ENCODE peak calls at places on chromosomes 13 and 19, in ten cellular contexts. One of them, this sample, is unnamed.

GRCh38 chr19:30637926-30638325 is 265.7 kb downstream of the ZNF536 start:
- DNase-seq in IMR-90: no peak
- DNase-seq in A549: no peak
- DNase-seq in thyroid gland: no peak
- DNase-seq in tibial nerve: no peak
- DNase-seq in body of pancreas: no peak
- DNase-seq in sigmoid colon: no peak
- DNase-seq in prostate gland: no peak
- DNase-seq in esophagus squamous epithelium: no peak
- DNase-seq in Peyer's patch: no peak
- DNase-seq in this sample: no peak

GRCh38 chr13:98515804-98516465 is 61.0 kb downstream of the STK24 start:
- DNase-seq in IMR-90: no peak
- DNase-seq in A549: no peak
- DNase-seq in thyroid gland: no peak
- DNase-seq in tibial nerve: no peak
- DNase-seq in body of pancreas: no peak
- DNase-seq in sigmoid colon: no peak
- DNase-seq in prostate gland: no peak
- DNase-seq in esophagus squamous epithelium: no peak
- DNase-seq in Peyer's patch: peak; percentile 9
- DNase-seq in this sample: no peak

GRCh38 chr19:17495639-17496265 is 15.7 kb upstream of the PGLS start:
- DNase-seq in IMR-90: no peak
- DNase-seq in A549: no peak
- DNase-seq in thyroid gland: no peak
- DNase-seq in tibial nerve: no peak
- DNase-seq in body of pancreas: no peak
- DNase-seq in sigmoid colon: no peak
- DNase-seq in prostate gland: no peak
- DNase-seq in esophagus squamous epithelium: no peak
- DNase-seq in Peyer's patch: no peak
- DNase-seq in this sample: no peak

GRCh38 chr13:23741879-23742510 is 147.2 kb downstream of the MIPEP start:
- DNase-seq in IMR-90: no peak
- DNase-seq in A549: peak; percentile 44
- DNase-seq in thyroid gland: no peak
- DNase-seq in tibial nerve: no peak
- DNase-seq in body of pancreas: no peak
- DNase-seq in sigmoid colon: no peak
- DNase-seq in prostate gland: no peak
- DNase-seq in esophagus squamous epithelium: no peak
- DNase-seq in Peyer's patch: no peak
- DNase-seq in this sample: no peak

GRCh38 chr19:17200408-17201079 is 14.6 kb upstream of the USE1 start:
- DNase-seq in IMR-90: no peak
- DNase-seq in A549: no peak
- DNase-seq in thyroid gland: no peak
- DNase-seq in tibial nerve: no peak
- DNase-seq in body of pancreas: no peak
- DNase-seq in sigmoid colon: no peak
- DNase-seq in prostate gland: no peak
- DNase-seq in esophagus squamous epithelium: no peak
- DNase-seq in Peyer's patch: no peak
- DNase-seq in this sample: no peak

GRCh38 chr19:13079542-13079986 is 23.1 kb downstream of the LYL1 start:
- DNase-seq in IMR-90: peak; percentile 50
- DNase-seq in A549: no peak
- DNase-seq in thyroid gland: peak; percentile 57
- DNase-seq in tibial nerve: no peak
- DNase-seq in body of pancreas: no peak
- DNase-seq in sigmoid colon: peak; percentile 90
- DNase-seq in prostate gland: no peak
- DNase-seq in esophagus squamous epithelium: no peak
- DNase-seq in Peyer's patch: no peak
- DNase-seq in this sample: no peak

GRCh38 chr13:75792526-75793187 is 156.5 kb downstream of the LMO7 start:
- DNase-seq in IMR-90: peak; percentile 56
- DNase-seq in A549: peak; percentile 23
- DNase-seq in thyroid gland: no peak
- DNase-seq in tibial nerve: no peak
- DNase-seq in body of pancreas: peak; percentile 20
- DNase-seq in sigmoid colon: no peak
- DNase-seq in prostate gland: no peak
- DNase-seq in esophagus squamous epithelium: no peak
- DNase-seq in Peyer's patch: no peak
- DNase-seq in this sample: no peak

GRCh38 chr19:29679598-29680210 is 14.4 kb downstream of the PLEKHF1 start:
- DNase-seq in IMR-90: no peak
- DNase-seq in A549: no peak
- DNase-seq in thyroid gland: no peak
- DNase-seq in tibial nerve: no peak
- DNase-seq in body of pancreas: no peak
- DNase-seq in sigmoid colon: no peak
- DNase-seq in prostate gland: no peak
- DNase-seq in esophagus squamous epithelium: no peak
- DNase-seq in Peyer's patch: no peak
- DNase-seq in this sample: no peak

GRCh38 chr19:47309038-47309437 is 623 bp upstream of the C5AR1 start:
- DNase-seq in IMR-90: no peak
- DNase-seq in A549: no peak
- DNase-seq in thyroid gland: no peak
- DNase-seq in tibial nerve: no peak
- DNase-seq in body of pancreas: no peak
- DNase-seq in sigmoid colon: no peak
- DNase-seq in prostate gland: no peak
- DNase-seq in esophagus squamous epithelium: no peak
- DNase-seq in Peyer's patch: no peak
- DNase-seq in this sample: no peak

GRCh38 chr19:47312366-47313006 is 2.8 kb downstream of the C5AR1 start:
- DNase-seq in IMR-90: no peak
- DNase-seq in A549: no peak
- DNase-seq in thyroid gland: no peak
- DNase-seq in tibial nerve: no peak
- DNase-seq in body of pancreas: no peak
- DNase-seq in sigmoid colon: no peak
- DNase-seq in prostate gland: no peak
- DNase-seq in esophagus squamous epithelium: no peak
- DNase-seq in Peyer's patch: no peak
- DNase-seq in this sample: no peak

GRCh38 chr19:47310323-47310722 is 662 bp downstream of the C5AR1 start:
- DNase-seq in IMR-90: no peak
- DNase-seq in A549: no peak
- DNase-seq in thyroid gland: no peak
- DNase-seq in tibial nerve: no peak
- DNase-seq in body of pancreas: no peak
- DNase-seq in sigmoid colon: no peak
- DNase-seq in prostate gland: no peak
- DNase-seq in esophagus squamous epithelium: no peak
- DNase-seq in Peyer's patch: no peak
- DNase-seq in this sample: no peak

GRCh38 chr19:47309608-47310007 is at the start of gene C5AR1:
- DNase-seq in IMR-90: no peak
- DNase-seq in A549: no peak
- DNase-seq in thyroid gland: no peak
- DNase-seq in tibial nerve: no peak
- DNase-seq in body of pancreas: no peak
- DNase-seq in sigmoid colon: peak; percentile 77
- DNase-seq in prostate gland: no peak
- DNase-seq in esophagus squamous epithelium: no peak
- DNase-seq in Peyer's patch: no peak
- DNase-seq in this sample: peak; percentile 30

DNA sequence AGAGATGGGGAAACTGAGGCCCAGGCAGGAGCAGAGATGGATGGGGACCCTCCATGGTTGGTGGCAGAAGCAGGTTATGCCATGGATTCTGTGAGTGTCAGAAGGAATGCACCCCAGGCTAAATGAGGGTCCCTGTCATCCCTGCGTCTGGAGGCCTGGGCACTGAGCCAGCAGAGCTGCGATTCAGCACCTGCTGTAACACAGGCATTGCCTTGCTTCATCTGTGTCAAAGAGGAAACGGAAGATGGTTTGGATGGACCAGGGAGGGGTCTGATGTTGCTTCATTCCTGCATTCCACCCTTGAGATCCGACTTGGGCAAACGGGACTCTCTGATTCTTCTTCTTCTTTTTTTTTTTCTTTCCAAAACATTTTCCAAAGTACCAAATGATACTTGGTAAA is 1.2 kb downstream of the C5AR1 start:
- DNase-seq in IMR-90: peak; percentile 21
- DNase-seq in A549: peak; percentile 49
- DNase-seq in thyroid gland: peak; percentile 11
- DNase-seq in tibial nerve: no peak
- DNase-seq in body of pancreas: peak; percentile 37
- DNase-seq in sigmoid colon: no peak
- DNase-seq in prostate gland: no peak
- DNase-seq in esophagus squamous epithelium: no peak
- DNase-seq in Peyer's patch: no peak
- DNase-seq in this sample: no peak
- TF ChIP-seq POLR2A in IMR-90: no peak
- TF ChIP-seq POLR2A in A549: no peak
- TF ChIP-seq POLR2A in thyroid gland: no peak
- TF ChIP-seq POLR2A in tibial nerve: no peak
- TF ChIP-seq POLR2A in body of pancreas: peak; percentile 5
- TF ChIP-seq POLR2A in sigmoid colon: no peak
- TF ChIP-seq POLR2A in prostate gland: no peak
- TF ChIP-seq POLR2A in esophagus squamous epithelium: no peak
- TF ChIP-seq POLR2A in Peyer's patch: no peak
- TF ChIP-seq POLR2A in this sample: no peak

GRCh38 chr13:30796132-30796832 is 60.9 kb downstream of the ALOX5AP start:
- DNase-seq in IMR-90: peak; percentile 62
- DNase-seq in A549: peak; percentile 25
- DNase-seq in thyroid gland: peak; percentile 16
- DNase-seq in tibial nerve: no peak
- DNase-seq in body of pancreas: peak; percentile 21
- DNase-seq in sigmoid colon: peak; percentile 62
- DNase-seq in prostate gland: peak; percentile 50
- DNase-seq in esophagus squamous epithelium: no peak
- DNase-seq in Peyer's patch: no peak
- DNase-seq in this sample: peak; percentile 76

GRCh38 chr13:30789360-30789862 is 54.1 kb downstream of the ALOX5AP start:
- DNase-seq in IMR-90: no peak
- DNase-seq in A549: no peak
- DNase-seq in thyroid gland: no peak
- DNase-seq in tibial nerve: no peak
- DNase-seq in body of pancreas: no peak
- DNase-seq in sigmoid colon: no peak
- DNase-seq in prostate gland: no peak
- DNase-seq in esophagus squamous epithelium: no peak
- DNase-seq in Peyer's patch: no peak
- DNase-seq in this sample: no peak

GRCh38 chr13:30791354-30791921 is 56.1 kb downstream of the ALOX5AP start:
- DNase-seq in IMR-90: peak; percentile 43
- DNase-seq in A549: no peak
- DNase-seq in thyroid gland: no peak
- DNase-seq in tibial nerve: peak; percentile 49
- DNase-seq in body of pancreas: no peak
- DNase-seq in sigmoid colon: no peak
- DNase-seq in prostate gland: no peak
- DNase-seq in esophagus squamous epithelium: no peak
- DNase-seq in Peyer's patch: no peak
- DNase-seq in this sample: no peak

GRCh38 chr13:30790592-30790991 is 55.2 kb downstream of the ALOX5AP start:
- DNase-seq in IMR-90: no peak
- DNase-seq in A549: no peak
- DNase-seq in thyroid gland: no peak
- DNase-seq in tibial nerve: no peak
- DNase-seq in body of pancreas: no peak
- DNase-seq in sigmoid colon: no peak
- DNase-seq in prostate gland: no peak
- DNase-seq in esophagus squamous epithelium: no peak
- DNase-seq in Peyer's patch: no peak
- DNase-seq in this sample: no peak

DNA sequence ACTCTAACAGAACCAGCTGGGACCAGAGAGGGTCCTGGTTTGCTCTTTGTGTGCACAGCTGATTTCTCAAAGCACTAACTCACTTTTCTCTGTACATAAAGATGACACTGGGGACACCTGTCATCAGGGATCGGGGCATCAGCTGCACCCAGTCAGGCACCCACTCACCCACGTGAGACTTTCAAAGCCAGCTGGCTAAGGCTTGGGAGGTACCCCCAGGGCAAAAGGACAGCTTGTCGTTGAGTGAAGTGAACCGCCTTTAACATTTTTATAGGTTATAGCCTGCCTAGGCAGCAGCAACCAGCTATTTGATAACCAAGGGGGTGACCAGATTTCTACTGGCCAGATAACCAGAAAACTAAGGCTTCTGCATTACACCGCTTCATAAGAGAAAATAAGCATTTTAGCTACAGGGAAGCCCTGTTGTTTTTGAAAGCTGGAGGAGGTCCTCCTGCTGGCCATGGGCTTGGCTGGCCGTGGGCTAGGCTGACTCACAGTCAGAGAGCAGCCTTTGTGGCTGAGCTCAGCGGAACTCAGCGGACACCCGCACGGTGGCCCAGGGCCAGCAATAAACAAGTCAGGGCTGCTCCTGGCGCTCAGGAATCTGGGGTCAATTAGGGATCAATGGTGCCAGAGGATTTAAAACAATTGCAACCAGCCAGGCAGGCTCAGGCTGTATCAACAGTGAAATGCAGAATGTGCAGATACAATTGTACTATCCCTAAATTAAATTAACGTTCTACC is 57.1 kb downstream of the ALOX5AP start:
- DNase-seq in IMR-90: peak; percentile 94
- DNase-seq in A549: peak; percentile 33
- DNase-seq in thyroid gland: peak; percentile 89
- DNase-seq in tibial nerve: peak; percentile 55
- DNase-seq in body of pancreas: peak; percentile 80
- DNase-seq in sigmoid colon: peak; percentile 89
- DNase-seq in prostate gland: peak; percentile 82
- DNase-seq in esophagus squamous epithelium: no peak
- DNase-seq in Peyer's patch: no peak
- DNase-seq in this sample: peak; percentile 92
- H3K4me3 ChIP-seq in IMR-90: no peak overlapping the region
- H3K4me3 ChIP-seq in A549: no peak overlapping the region
- H3K4me3 ChIP-seq in thyroid gland: no peak overlapping the region
- H3K4me3 ChIP-seq in tibial nerve: no peak overlapping the region
- H3K4me3 ChIP-seq in body of pancreas: no peak overlapping the region
- H3K4me3 ChIP-seq in sigmoid colon: no peak overlapping the region
- H3K4me3 ChIP-seq in prostate gland: no peak overlapping the region
- H3K4me3 ChIP-seq in esophagus squamous epithelium: no peak overlapping the region
- H3K4me3 ChIP-seq in Peyer's patch: no peak overlapping the region
- H3K4me3 ChIP-seq in this sample: no peak overlapping the region

GRCh38 chr13:72727417-72728289 is at the start of the genes BORA and MZT1:
- DNase-seq in IMR-90: peak; percentile 98
- DNase-seq in A549: peak; percentile 80
- DNase-seq in thyroid gland: peak; percentile 94
- DNase-seq in tibial nerve: peak; percentile 81
- DNase-seq in body of pancreas: peak; percentile 94
- DNase-seq in sigmoid colon: peak; percentile 97
- DNase-seq in prostate gland: peak; percentile 93
- DNase-seq in esophagus squamous epithelium: peak; percentile 85
- DNase-seq in Peyer's patch: peak; percentile 92
- DNase-seq in this sample: peak; percentile 95
- TF ChIP-seq POLR2A in IMR-90: no peak
- TF ChIP-seq POLR2A in A549: peak; percentile 44
- TF ChIP-seq POLR2A in thyroid gland: peak; percentile 62
- TF ChIP-seq POLR2A in tibial nerve: peak; percentile 50
- TF ChIP-seq POLR2A in body of pancreas: peak; percentile 65
- TF ChIP-seq POLR2A in sigmoid colon: no peak
- TF ChIP-seq POLR2A in prostate gland: peak; percentile 50
- TF ChIP-seq POLR2A in esophagus squamous epithelium: no peak
- TF ChIP-seq POLR2A in Peyer's patch: peak; percentile 47
- TF ChIP-seq POLR2A in this sample: no peak

GRCh38 chr13:112892759-112893569 is 76.0 kb upstream of the MCF2L start:
- DNase-seq in IMR-90: no peak
- DNase-seq in A549: no peak
- DNase-seq in thyroid gland: no peak
- DNase-seq in tibial nerve: no peak
- DNase-seq in body of pancreas: peak; percentile 74
- DNase-seq in sigmoid colon: no peak
- DNase-seq in prostate gland: no peak
- DNase-seq in esophagus squamous epithelium: no peak
- DNase-seq in Peyer's patch: peak; percentile 42
- DNase-seq in this sample: no peak
- H3K4me3 ChIP-seq in IMR-90: no peak overlapping the region
- H3K4me3 ChIP-seq in A549: no peak overlapping the region
- H3K4me3 ChIP-seq in thyroid gland: no peak overlapping the region
- H3K4me3 ChIP-seq in tibial nerve: no peak overlapping the region
- H3K4me3 ChIP-seq in body of pancreas: no peak overlapping the region
- H3K4me3 ChIP-seq in sigmoid colon: no peak overlapping the region
- H3K4me3 ChIP-seq in prostate gland: no peak overlapping the region
- H3K4me3 ChIP-seq in esophagus squamous epithelium: no peak overlapping the region
- H3K4me3 ChIP-seq in Peyer's patch: no peak overlapping the region
- H3K4me3 ChIP-seq in this sample: no peak overlapping the region

This sample was measured in lower leg skin.